ENCODE peak calls at places on chromosomes 3 and 15, in four cellular contexts. R is NCI-H1694 treated with DMSO at 0.1 percent for 48 hours, J is posterior vena cava, O is right atrium auricular region. A is an unnamed sample.
A peak's percentile ranks its signal among the peaks of the same experiment; 100 is the strongest.

GRCh38 chr3:15646924-15647511 is 45.5 kb downstream of the BTD start:
- DNase-seq in R (no peak), J (peak; percentile 93), O (no peak), A (no peak)

GRCh38 chr3:137047240-137047639 is 89.5 kb downstream of the IL20RB start:
- DNase-seq in R (no peak), J (no peak), O (no peak), A (no peak)

GRCh38 chr15:66757030-66757429 is 55.0 kb downstream of the SMAD6 start:
- DNase-seq in R (no peak), J (peak; percentile 34), O (no peak), A (no peak)

GRCh38 chr3:29922990-29923746 is 642.3 kb downstream of the RBMS3 start:
- DNase-seq in R (no peak), J (no peak), O (peak; percentile 59), A (no peak)

GRCh38 chr3:14340960-14341708 is 61.3 kb upstream of the SLC6A6 start:
- DNase-seq in R (no peak), J (no peak), O (no peak), A (no peak)

GRCh38 chr3:20668411-20668810 is 482.4 kb upstream of the SGO1 start:
- DNase-seq in R (no peak), J (no peak), O (no peak), A (no peak)

GRCh38 chr3:10223676-10224639 is 24.3 kb upstream of the TATDN2 start:
- DNase-seq in R (no peak), J (no peak), O (no peak), A (peak; percentile 52)

GRCh38 chr3:173397161-173398110 is at the start of gene NLGN1:
- DNase-seq in R (peak; percentile 64), J (peak; percentile 94), O (peak; percentile 64), A (no peak)

GRCh38 chr15:74136584-74137543 is 6.5 kb downstream of the ISLR2 start:
- DNase-seq in R (no peak), J (no peak), O (no peak), A (no peak)

GRCh38 chr15:40339621-40339945 is 1.2 kb downstream of the CCDC9B start:
- DNase-seq in R (peak; percentile 44), J (peak; percentile 79), O (no peak), A (no peak)